ENCODE peak calls at places on chromosomes 12 and 14, in ten cellular contexts. A, P, T, E, Q, Y, Z, K, X and H are unnamed samples.

GRCh38 chr14:64417042-64417770 is 29.1 kb downstream of the MTHFD1 start:
- DNase-seq in A (no peak), P (no peak), T (no peak), E (peak; percentile 56), Q (no peak), Y (no peak), Z (peak; percentile 40), K (no peak), X (no peak), H (no peak)

GRCh38 chr12:54352022-54352531 is 12.2 kb downstream of the GPR84 start:
- DNase-seq in A (no peak), P (peak; percentile 86), T (peak; percentile 19), E (peak; percentile 77), Q (peak; percentile 40), Y (no peak), Z (peak; percentile 47), K (no peak), X (no peak), H (peak; percentile 59)

GRCh38 chr12:46744256-46744655 is 81.5 kb downstream of the SLC38A4 start:
- DNase-seq in A (no peak), P (no peak), T (no peak), E (peak; percentile 1), Q (no peak), Y (no peak), Z (no peak), K (no peak), X (peak; percentile 14), H (no peak)

GRCh38 chr14:80213602-80214001 is 2.3 kb upstream of the DIO2 start:
- DNase-seq in A (no peak), P (peak; percentile 9), T (no peak), E (peak; percentile 83), Q (no peak), Y (no peak), Z (peak; percentile 81), K (no peak), X (no peak), H (no peak)

GRCh38 chr14:105229099-105229655 is 19.2 kb upstream of the BTBD6 start:
- DNase-seq in A (no peak), P (no peak), T (no peak), E (no peak), Q (no peak), Y (no peak), Z (no peak), K (peak; percentile 22), X (no peak), H (no peak)

GRCh38 chr14:39247256-39247655 is 13.5 kb downstream of the MIA2 start:
- DNase-seq in A (no peak), P (no peak), T (no peak), E (peak; percentile 91), Q (no peak), Y (no peak), Z (peak; percentile 91), K (no peak), X (peak; percentile 65), H (no peak)

GRCh38 chr12:22667122-22667521 is 42.2 kb downstream of the ETNK1 start:
- DNase-seq in A (no peak), P (no peak), T (no peak), E (no peak), Q (no peak), Y (no peak), Z (no peak), K (no peak), X (no peak), H (no peak)

GRCh38 chr12:70638639-70639349 is 1.6 kb upstream of the PTPRB start:
- DNase-seq in A (no peak), P (no peak), T (no peak), E (no peak), Q (no peak), Y (no peak), Z (no peak), K (no peak), X (no peak), H (no peak)

GRCh38 chr12:25491396-25491948 is 61.6 kb downstream of the LMNTD1 start:
- DNase-seq in A (no peak), P (no peak), T (no peak), E (no peak), Q (no peak), Y (no peak), Z (no peak), K (no peak), X (no peak), H (no peak)

GRCh38 chr14:33454022-33454645 is 496.7 kb downstream of the EGLN3 start:
- DNase-seq in A (no peak), P (no peak), T (no peak), E (peak; percentile 27), Q (no peak), Y (no peak), Z (peak; percentile 13), K (no peak), X (no peak), H (no peak)

GRCh38 chr12:43653917-43654316 is 101.9 kb upstream of the ADAMTS20 start:
- DNase-seq in A (no peak), P (no peak), T (no peak), E (no peak), Q (no peak), Y (no peak), Z (no peak), K (no peak), X (no peak), H (no peak)

GRCh38 chr12:2823483-2823882 is 11.0 kb downstream of the ITFG2 start:
- DNase-seq in A (no peak), P (no peak), T (no peak), E (no peak), Q (no peak), Y (no peak), Z (no peak), K (no peak), X (no peak), H (no peak)